ENCODE peak calls at places on chromosomes 7 and 10, in four cellular contexts. H, Q, M and X are unnamed samples.

GRCh38 chr7:31633894-31634494 is 53.0 kb upstream of the PPP1R17 start:
- ATAC-seq in M (peak; percentile 90), Q (peak; percentile 92), H (no peak), X (no peak)

GRCh38 chr10:75437693-75438092 is 6.3 kb downstream of the LRMDA start:
- ATAC-seq in M (no peak), H (no peak), Q (no peak), X (no peak)

GRCh38 chr7:138835087-138835486 is 37.1 kb upstream of the ATP6V0A4 start:
- ATAC-seq in M (no peak), H (no peak), Q (no peak), X (no peak)

GRCh38 chr7:96017877-96018276 is 245.5 kb downstream of the DYNC1I1 start:
- ATAC-seq in M (no peak), Q (no peak), H (no peak), X (no peak)

GRCh38 chr7:30136743-30137485 is 2.1 kb downstream of the MTURN start:
- ATAC-seq in H (no peak), M (no peak), Q (no peak), X (no peak)

GRCh38 chr7:7898155-7898554 is 70.4 kb upstream of the GLCCI1 start:
- ATAC-seq in M (no peak), H (no peak), Q (no peak), X (no peak)

GRCh38 chr7:20223356-20223755 is 6.2 kb upstream of the MACC1 start:
- ATAC-seq in H (no peak), M (no peak), Q (no peak), X (no peak)

GRCh38 chr7:2282185-2282751 is 32.0 kb downstream of the SNX8 start:
- ATAC-seq in H (no peak), Q (no peak), M (no peak), X (no peak)

GRCh38 chr10:35608317-35608672 is 3.2 kb downstream of the GJD4 start:
- ATAC-seq in Q (no peak), M (peak; percentile 29), H (no peak), X (no peak)

GRCh38 chr7:135197906-135198655 is 13.2 kb downstream of the WDR91 start:
- ATAC-seq in M (no peak), Q (no peak), H (no peak), X (no peak)

GRCh38 chr10:30094601-30095000 is 35.2 kb upstream of the JCAD start:
- ATAC-seq in Q (no peak), M (no peak), H (no peak), X (no peak)

GRCh38 chr7:142568430-142569097 is 180.7 kb upstream of the PRSS1 start:
- ATAC-seq in M (no peak), Q (no peak), H (no peak), X (no peak)

GRCh38 chr10:6478722-6479121 is 101.4 kb downstream of the PRKCQ start:
- ATAC-seq in Q (no peak), M (no peak), H (no peak), X (no peak)

GRCh38 chr10:620417-620816 is 69.1 kb downstream of the DIP2C start:
- ATAC-seq in H (peak; percentile 77), Q (no peak), M (no peak), X (peak; percentile 69)

GRCh38 chr10:124570646-124571045 is 109.0 kb downstream of the LHPP start:
- ATAC-seq in H (no peak), Q (no peak), M (no peak), X (no peak)

GRCh38 chr10:92177546-92177945 is 113.3 kb downstream of the CPEB3 start:
- ATAC-seq in Q (no peak), M (no peak), H (no peak), X (no peak)

GRCh38 chr7:126774077-126774476 is 478.7 kb downstream of the GRM8 start:
- ATAC-seq in Q (no peak), H (no peak), M (no peak), X (no peak)

GRCh38 chr10:119061352-119061751 is 19.3 kb downstream of the EIF3A start:
- ATAC-seq in M (no peak), Q (no peak), H (peak; percentile 74), X (no peak)

GRCh38 chr10:112262556-112262955 is 20.6 kb upstream of the TECTB start:
- ATAC-seq in M (no peak), Q (no peak), H (no peak), X (no peak)

GRCh38 chr7:50584793-50585399 is 19.7 kb upstream of the DDC start:
- ATAC-seq in Q (no peak), H (no peak), M (no peak), X (no peak)

GRCh38 chr7:43749383-43749940 is 9.0 kb upstream of the BLVRA start:
- ATAC-seq in Q (no peak), H (no peak), M (peak; percentile 18), X (no peak)

GRCh38 chr7:815284-816216 is 16.7 kb upstream of the SUN1 start:
- ATAC-seq in Q (peak; percentile 2), M (peak; percentile 1), H (no peak), X (no peak)

GRCh38 chr10:30456262-30456661 is 22.3 kb downstream of the MAP3K8 start:
- ATAC-seq in H (peak; percentile 80), M (peak; percentile 56), Q (peak; percentile 19), X (peak; percentile 87)

GRCh38 chr7:36937754-36938551 is 213.7 kb upstream of the AOAH start:
- ATAC-seq in Q (no peak), H (no peak), M (no peak), X (no peak)

GRCh38 chr10:101354584-101355070 is 662 bp downstream of the BTRC start:
- ATAC-seq in H (no peak), M (peak; percentile 40), Q (peak; percentile 40), X (peak; percentile 13)

GRCh38 chr10:14032406-14032998 is 298.2 kb downstream of the FRMD4A start:
- ATAC-seq in Q (no peak), H (peak; percentile 27), M (peak; percentile 77), X (no peak)

GRCh38 chr7:126140858-126141491 is 1111.8 kb downstream of the GRM8 start:
- ATAC-seq in Q (no peak), H (no peak), M (no peak), X (no peak)

GRCh38 chr7:32158076-32158475 is 87.9 kb upstream of the PDE1C start:
- ATAC-seq in H (no peak), Q (peak; percentile 83), M (peak; percentile 67), X (no peak)

GRCh38 chr7:129089521-129090212 is 34.8 kb upstream of the TNPO3 start:
- ATAC-seq in M (peak; percentile 32), H (peak; percentile 49), Q (no peak), X (peak; percentile 78)

GRCh38 chr7:133139350-133139749 is 57.5 kb upstream of the CHCHD3 start:
- ATAC-seq in H (no peak), Q (no peak), M (peak; percentile 62), X (no peak)

GRCh38 chr10:97066877-97067555 is 118.7 kb downstream of the SLIT1 start:
- ATAC-seq in Q (no peak), M (no peak), H (no peak), X (no peak)

GRCh38 chr10:95303950-95304349 is 13.1 kb upstream of the PDLIM1 start:
- ATAC-seq in M (no peak), H (no peak), Q (no peak), X (no peak)

GRCh38 chr10:114925675-114926204 is 12.3 kb upstream of the TRUB1 start:
- ATAC-seq in M (no peak), Q (no peak), H (no peak), X (peak; percentile 91)

GRCh38 chr7:138980575-138981285 is 459 bp downstream of the KIAA1549 start:
- ATAC-seq in M (peak; percentile 45), Q (peak; percentile 24), H (peak; percentile 41), X (peak; percentile 59)

GRCh38 chr7:17870406-17870805 is 69.9 kb downstream of the SNX13 start:
- ATAC-seq in H (no peak), M (no peak), Q (no peak), X (no peak)

GRCh38 chr7:29322023-29322712 is 127.6 kb downstream of the CHN2 start:
- ATAC-seq in H (no peak), Q (no peak), M (no peak), X (no peak)

GRCh38 chr10:113187066-113187777 is 237.2 kb downstream of the TCF7L2 start:
- ATAC-seq in Q (peak; percentile 92), H (no peak), M (no peak), X (no peak)

GRCh38 chr7:56053993-56054392 is 2.4 kb downstream of the CCT6A start:
- ATAC-seq in Q (no peak), H (no peak), M (no peak), X (no peak)

GRCh38 chr7:1591876-1592275 is 22.0 kb upstream of the PSMG3 start:
- ATAC-seq in M (no peak), H (peak; percentile 46), Q (no peak), X (peak; percentile 42)